ENCODE peak calls at places on chromosome 14, in four cellular contexts. U is psoas muscle, B is heart right ventricle, T is heart left ventricle. S is an unnamed sample.

GRCh38 chr14:64388533-64389243 is 535 bp downstream of the MTHFD1 start:
- DNase-seq in U (peak; percentile 27), B (peak; percentile 40), T (no peak), S (peak; percentile 44)

GRCh38 chr14:24875203-24875840 is 174.6 kb downstream of the STXBP6 start:
- DNase-seq in T (no peak), B (no peak), U (no peak), S (no peak)

GRCh38 chr14:59698793-59699192 is 122.2 kb upstream of the CCDC175 start:
- DNase-seq in T (no peak), U (no peak), B (no peak), S (no peak)

GRCh38 chr14:64760916-64761315 is 56.7 kb downstream of the PLEKHG3 start:
- DNase-seq in U (peak; percentile 17), T (no peak), B (no peak), S (no peak)

GRCh38 chr14:24325131-24325530 is 9.7 kb downstream of the ADCY4 start:
- DNase-seq in U (no peak), B (no peak), T (no peak), S (no peak)

GRCh38 chr14:100883789-100884101 is 19.8 kb downstream of the RTL1 start:
- DNase-seq in T (no peak), U (no peak), B (no peak), S (no peak)

GRCh38 chr14:95535226-95536021 is 574 bp downstream of the GLRX5 start:
- DNase-seq in T (no peak), B (peak; percentile 37), U (peak; percentile 42), S (peak; percentile 31)

GRCh38 chr14:51600658-51601057 is 51.1 kb upstream of the FRMD6 start:
- DNase-seq in U (no peak), T (no peak), B (no peak), S (no peak)

GRCh38 chr14:32078794-32079663 is 1.9 kb downstream of the ARHGAP5 start:
- DNase-seq in B (no peak), T (no peak), U (no peak), S (peak; percentile 32)

GRCh38 chr14:32259368-32260013 is 56.4 kb upstream of the RNU6-8 start:
- DNase-seq in B (no peak), U (no peak), T (no peak), S (no peak)

DNA sequence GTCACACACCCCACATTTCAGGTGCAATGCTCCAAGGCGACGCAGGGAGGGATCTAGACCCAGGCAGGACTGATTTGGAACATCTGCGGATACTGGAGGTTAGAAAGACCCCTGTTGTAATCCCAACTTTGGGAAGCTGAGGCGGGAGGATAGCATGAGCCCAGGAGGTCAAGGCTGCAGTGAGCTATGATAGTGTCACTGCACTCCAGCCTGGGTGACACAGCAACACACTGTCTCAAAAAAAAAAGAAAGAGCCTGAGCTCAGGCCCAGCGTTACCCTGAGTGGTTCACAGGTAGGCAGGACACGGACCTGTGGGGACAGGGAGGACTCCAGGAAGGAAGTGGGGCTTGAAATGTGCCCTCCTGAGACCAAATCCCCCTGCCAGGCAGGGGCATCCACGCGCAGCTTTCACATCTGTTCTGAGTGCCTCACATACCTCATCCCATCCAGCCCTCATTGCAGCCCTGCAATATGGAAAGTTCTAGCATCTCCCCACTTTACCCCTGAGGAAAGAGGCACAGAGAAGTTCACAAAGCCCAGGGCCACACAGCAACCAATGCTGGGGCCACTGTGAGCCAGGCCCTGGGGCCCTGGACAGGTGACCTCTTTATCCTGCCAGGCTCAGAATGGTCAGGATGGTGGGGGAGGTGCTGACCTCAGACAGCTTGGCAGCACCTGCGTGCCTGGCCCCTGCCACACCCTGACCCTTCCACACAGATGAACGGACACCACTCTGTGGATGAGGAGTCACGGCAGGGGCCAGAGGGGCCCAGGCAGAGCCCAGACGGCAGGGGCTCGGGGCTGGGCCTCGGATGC is 34.1 kb downstream of the CCDC85C start:
- DNase-seq in U (no peak), T (no peak), B (no peak), S (no peak)
- H3K4me1 ChIP-seq in U (peaks cover 49% of the 10 kb centered on the region), T (peaks cover 81% of the 10 kb centered on the region), B (peaks cover 95% of the 10 kb centered on the region), S (peaks cover 83% of the 10 kb centered on the region)

DNA sequence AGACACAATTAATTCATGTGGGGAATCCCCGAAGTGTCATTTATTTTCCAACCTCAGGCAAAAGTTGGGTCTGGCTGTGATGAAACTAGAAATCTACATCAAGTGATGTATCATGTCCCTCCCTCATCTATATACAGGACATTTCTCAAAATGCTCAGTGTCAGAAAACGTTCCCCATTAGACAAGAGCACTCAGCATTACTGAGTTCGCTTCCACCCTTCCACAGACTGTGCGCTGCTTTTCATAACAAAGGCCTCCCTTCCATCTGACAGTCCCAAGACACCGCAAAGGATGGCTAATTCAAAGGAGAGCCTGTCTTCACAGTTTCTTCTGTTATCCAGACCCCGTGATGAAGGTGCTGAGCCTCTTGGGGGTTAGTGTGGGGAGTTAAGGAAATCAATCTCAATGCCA is 7.6 kb downstream of the CCDC88C start:
- DNase-seq in U (no peak), T (no peak), B (no peak), S (no peak)
- H3K4me1 ChIP-seq in U (no peaks in the 10 kb centered on the region), T (peaks cover 3% of the 10 kb centered on the region), B (peaks cover 21% of the 10 kb centered on the region), S (no peaks in the 10 kb centered on the region)

DNA sequence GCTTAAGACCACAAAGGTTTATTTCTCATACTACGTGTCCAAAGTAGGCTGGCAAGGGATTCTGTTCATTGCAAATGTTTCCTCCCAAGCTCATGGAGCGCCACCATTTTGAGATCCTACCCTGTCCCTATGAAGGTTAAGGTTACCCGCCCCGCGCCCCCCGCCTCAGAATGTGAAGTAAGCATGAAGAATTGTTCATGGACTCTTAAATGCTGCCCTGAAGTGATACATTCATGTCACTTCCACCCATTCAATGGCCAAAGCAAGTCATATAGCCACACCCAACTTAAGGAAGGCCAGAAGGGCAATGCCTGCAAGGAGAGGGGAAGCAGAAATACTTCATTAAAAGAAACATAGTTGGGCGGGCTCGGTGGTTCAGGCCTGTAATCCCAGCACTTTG is 4.2 kb downstream of the TMEM253 start:
- DNase-seq in T (no peak), B (no peak), U (no peak), S (no peak)
- H3K4me1 ChIP-seq in T (peaks cover 26% of the 10 kb centered on the region), B (peaks cover 39% of the 10 kb centered on the region), U (peaks cover 26% of the 10 kb centered on the region), S (peaks cover 23% of the 10 kb centered on the region)

DNA sequence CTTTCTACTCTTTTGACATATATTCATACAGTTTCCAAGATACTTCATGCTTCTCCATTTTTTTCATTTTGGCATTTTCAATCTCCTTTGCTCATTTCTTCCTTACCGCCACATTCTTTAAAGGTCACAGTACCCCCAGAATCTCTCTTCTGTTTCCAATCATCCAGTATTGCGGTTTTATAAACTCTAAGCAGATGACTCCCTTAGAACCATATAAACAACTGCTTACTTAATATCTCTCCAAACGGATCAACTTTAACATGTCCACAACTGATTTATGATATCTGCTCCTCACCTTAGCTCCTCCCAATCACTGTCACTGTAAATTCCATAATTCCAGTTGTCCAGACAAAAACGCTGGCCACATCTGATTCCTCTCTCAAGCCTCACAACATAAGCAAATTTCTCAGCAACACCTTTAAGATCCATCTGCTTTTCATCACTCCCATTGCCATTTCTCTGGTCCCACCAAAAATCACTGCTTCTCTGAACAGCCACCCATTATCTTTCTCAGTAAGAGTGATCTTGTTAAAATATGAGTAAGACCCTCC is 49.6 kb downstream of the HNRNPC start:
- DNase-seq in B (no peak), U (no peak), T (no peak), S (no peak)
- H3K4me1 ChIP-seq in B (peaks cover 74% of the 10 kb centered on the region), U (peaks cover 51% of the 10 kb centered on the region), T (peaks cover 28% of the 10 kb centered on the region), S (peaks cover 41% of the 10 kb centered on the region)

DNA sequence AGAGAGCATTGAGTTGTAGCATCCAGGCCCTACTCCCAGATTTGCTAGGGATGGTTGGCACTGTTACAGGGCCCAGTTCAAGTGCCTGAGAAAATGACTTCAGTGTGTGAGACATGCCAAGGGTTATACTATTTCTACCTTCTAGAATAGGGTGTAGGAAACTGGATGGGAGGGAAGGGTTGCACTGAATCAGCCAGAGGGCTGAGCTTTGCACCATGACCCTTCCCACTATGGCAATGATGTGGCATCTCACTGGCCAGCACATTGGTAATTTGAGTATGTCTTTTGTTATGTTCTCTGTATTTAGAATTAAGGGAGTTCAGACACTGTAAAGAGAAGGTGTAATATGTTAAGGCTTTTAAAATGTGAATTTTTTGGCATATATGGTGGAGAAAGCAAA is 160.2 kb upstream of the FBXO33 start:
- DNase-seq in U (no peak), B (no peak), T (no peak), S (no peak)
- H3K4me1 ChIP-seq in U (no peaks in the 10 kb centered on the region), B (no peaks in the 10 kb centered on the region), T (no peaks in the 10 kb centered on the region), S (no peaks in the 10 kb centered on the region)